ENCODE peak calls at places on chromosomes 2 and 18, in nine cellular contexts. One of them, this sample, is unnamed.

GRCh38 chr2:144230057-144230451 is 289.9 kb downstream of the ZEB2 start:
- DNase-seq in stimulated activated CD4-positive, alpha-beta T cell treated with anti-CD3 and anti-CD28 coated beads, Interleukin-15, amount 100 ng/mL, for 24 hours: no peak
- DNase-seq in H4: no peak
- DNase-seq in M059J: no peak
- DNase-seq in mesothelial cell of epicardium: no peak
- DNase-seq in GM13976: no peak
- DNase-seq in endothelial cell: no peak
- DNase-seq in non-pigmented ciliary epithelial cell: no peak
- DNase-seq in HCEC 1CT: no peak
- DNase-seq in this sample: no peak

GRCh38 chr2:235553696-235554100 is 59.9 kb downstream of the AGAP1 start:
- DNase-seq in stimulated activated CD4-positive, alpha-beta T cell treated with anti-CD3 and anti-CD28 coated beads, Interleukin-15, amount 100 ng/mL, for 24 hours: no peak
- DNase-seq in H4: no peak
- DNase-seq in M059J: peak; percentile 7
- DNase-seq in mesothelial cell of epicardium: no peak
- DNase-seq in GM13976: no peak
- DNase-seq in endothelial cell: no peak
- DNase-seq in non-pigmented ciliary epithelial cell: no peak
- DNase-seq in HCEC 1CT: no peak
- DNase-seq in this sample: no peak

GRCh38 chr2:224122542-224122941 is 83.5 kb upstream of the SERPINE2 start:
- DNase-seq in stimulated activated CD4-positive, alpha-beta T cell treated with anti-CD3 and anti-CD28 coated beads, Interleukin-15, amount 100 ng/mL, for 24 hours: no peak
- DNase-seq in H4: no peak
- DNase-seq in M059J: peak; percentile 24
- DNase-seq in mesothelial cell of epicardium: no peak
- DNase-seq in GM13976: no peak
- DNase-seq in endothelial cell: no peak
- DNase-seq in non-pigmented ciliary epithelial cell: no peak
- DNase-seq in HCEC 1CT: peak; percentile 25
- DNase-seq in this sample: no peak

GRCh38 chr2:59693176-59693959 is 860.1 kb downstream of the BCL11A start:
- DNase-seq in stimulated activated CD4-positive, alpha-beta T cell treated with anti-CD3 and anti-CD28 coated beads, Interleukin-15, amount 100 ng/mL, for 24 hours: no peak
- DNase-seq in H4: no peak
- DNase-seq in M059J: no peak
- DNase-seq in mesothelial cell of epicardium: no peak
- DNase-seq in GM13976: no peak
- DNase-seq in endothelial cell: no peak
- DNase-seq in non-pigmented ciliary epithelial cell: no peak
- DNase-seq in HCEC 1CT: no peak
- DNase-seq in this sample: no peak

GRCh38 chr2:55419236-55419513 is 481 bp downstream of the CCDC88A start:
- DNase-seq in stimulated activated CD4-positive, alpha-beta T cell treated with anti-CD3 and anti-CD28 coated beads, Interleukin-15, amount 100 ng/mL, for 24 hours: peak; percentile 26
- DNase-seq in H4: no peak
- DNase-seq in M059J: peak; percentile 59
- DNase-seq in mesothelial cell of epicardium: no peak
- DNase-seq in GM13976: no peak
- DNase-seq in endothelial cell: no peak
- DNase-seq in non-pigmented ciliary epithelial cell: no peak
- DNase-seq in HCEC 1CT: peak; percentile 40
- DNase-seq in this sample: peak; percentile 62

GRCh38 chr18:46435031-46435430 is 222.0 kb downstream of the LOXHD1 start:
- DNase-seq in stimulated activated CD4-positive, alpha-beta T cell treated with anti-CD3 and anti-CD28 coated beads, Interleukin-15, amount 100 ng/mL, for 24 hours: no peak
- DNase-seq in H4: no peak
- DNase-seq in M059J: no peak
- DNase-seq in mesothelial cell of epicardium: no peak
- DNase-seq in GM13976: no peak
- DNase-seq in endothelial cell: no peak
- DNase-seq in non-pigmented ciliary epithelial cell: no peak
- DNase-seq in HCEC 1CT: no peak
- DNase-seq in this sample: no peak

GRCh38 chr2:61011649-61012048 is 5.9 kb upstream of the PEX13 start:
- DNase-seq in stimulated activated CD4-positive, alpha-beta T cell treated with anti-CD3 and anti-CD28 coated beads, Interleukin-15, amount 100 ng/mL, for 24 hours: no peak
- DNase-seq in H4: no peak
- DNase-seq in M059J: peak; percentile 10
- DNase-seq in mesothelial cell of epicardium: no peak
- DNase-seq in GM13976: no peak
- DNase-seq in endothelial cell: no peak
- DNase-seq in non-pigmented ciliary epithelial cell: no peak
- DNase-seq in HCEC 1CT: peak; percentile 35
- DNase-seq in this sample: no peak

GRCh38 chr2:160022162-160022561 is 40.3 kb downstream of the PLA2R1 start:
- DNase-seq in stimulated activated CD4-positive, alpha-beta T cell treated with anti-CD3 and anti-CD28 coated beads, Interleukin-15, amount 100 ng/mL, for 24 hours: no peak
- DNase-seq in H4: no peak
- DNase-seq in M059J: no peak
- DNase-seq in mesothelial cell of epicardium: no peak
- DNase-seq in GM13976: no peak
- DNase-seq in endothelial cell: no peak
- DNase-seq in non-pigmented ciliary epithelial cell: no peak
- DNase-seq in HCEC 1CT: no peak
- DNase-seq in this sample: no peak

GRCh38 chr2:9779572-9780264 is 63.6 kb upstream of the TAF1B start:
- DNase-seq in stimulated activated CD4-positive, alpha-beta T cell treated with anti-CD3 and anti-CD28 coated beads, Interleukin-15, amount 100 ng/mL, for 24 hours: peak; percentile 64
- DNase-seq in H4: no peak
- DNase-seq in M059J: no peak
- DNase-seq in mesothelial cell of epicardium: no peak
- DNase-seq in GM13976: no peak
- DNase-seq in endothelial cell: no peak
- DNase-seq in non-pigmented ciliary epithelial cell: no peak
- DNase-seq in HCEC 1CT: no peak
- DNase-seq in this sample: no peak

GRCh38 chr2:38444247-38444646 is 67.2 kb upstream of the ATL2 start:
- DNase-seq in stimulated activated CD4-positive, alpha-beta T cell treated with anti-CD3 and anti-CD28 coated beads, Interleukin-15, amount 100 ng/mL, for 24 hours: no peak
- DNase-seq in H4: no peak
- DNase-seq in M059J: peak; percentile 57
- DNase-seq in mesothelial cell of epicardium: no peak
- DNase-seq in GM13976: no peak
- DNase-seq in endothelial cell: no peak
- DNase-seq in non-pigmented ciliary epithelial cell: peak; percentile 43
- DNase-seq in HCEC 1CT: peak; percentile 52
- DNase-seq in this sample: peak; percentile 56